ENCODE peak calls at places on chromosomes 2 and 18, in five cellular contexts. One of them, this sample, is unnamed.

GRCh38 chr2:92074549-92074898 is 2796.7 kb upstream of the TEKT4 start:
- DNase-seq in AG10803: no peak
- DNase-seq in astrocyte of the spinal cord: no peak
- DNase-seq in AG04450: no peak
- DNase-seq in CD8-positive, alpha-beta T cell: no peak
- DNase-seq in this sample: no peak

GRCh38 chr2:134160793-134161504 is 92.9 kb upstream of the MGAT5 start:
- DNase-seq in astrocyte of the spinal cord: no peak
- DNase-seq in AG10803: peak
- DNase-seq in CD8-positive, alpha-beta T cell: no peak
- DNase-seq in AG04450: no peak
- DNase-seq in this sample: peak

GRCh38 chr2:170887496-170888265 is 41.4 kb upstream of the GORASP2 start:
- DNase-seq in AG10803: peak
- DNase-seq in CD8-positive, alpha-beta T cell: no peak
- DNase-seq in astrocyte of the spinal cord: no peak
- DNase-seq in AG04450: no peak
- DNase-seq in this sample: no peak

GRCh38 chr2:233349005-233349998 is 5.0 kb upstream of the DGKD start:
- DNase-seq in astrocyte of the spinal cord: no peak
- DNase-seq in AG10803: peak
- DNase-seq in AG04450: no peak
- DNase-seq in CD8-positive, alpha-beta T cell: no peak
- DNase-seq in this sample: peak

GRCh38 chr2:156891609-156892008 is 365.9 kb upstream of the GALNT5 start:
- DNase-seq in AG10803: no peak
- DNase-seq in astrocyte of the spinal cord: no peak
- DNase-seq in AG04450: no peak
- DNase-seq in CD8-positive, alpha-beta T cell: no peak
- DNase-seq in this sample: no peak

GRCh38 chr18:46916551-46917107 is 678 bp downstream of the PIAS2 start:
- DNase-seq in CD8-positive, alpha-beta T cell: peak
- DNase-seq in AG04450: no peak
- DNase-seq in AG10803: peak
- DNase-seq in astrocyte of the spinal cord: peak
- DNase-seq in this sample: no peak

GRCh38 chr2:173982918-173983317 is 17.7 kb upstream of the SP3 start:
- DNase-seq in CD8-positive, alpha-beta T cell: no peak
- DNase-seq in AG10803: peak
- DNase-seq in AG04450: no peak
- DNase-seq in astrocyte of the spinal cord: peak
- DNase-seq in this sample: no peak

GRCh38 chr2:128286011-128286721 is 32.5 kb downstream of the HS6ST1 start:
- DNase-seq in AG04450: no peak
- DNase-seq in astrocyte of the spinal cord: no peak
- DNase-seq in CD8-positive, alpha-beta T cell: no peak
- DNase-seq in AG10803: no peak
- DNase-seq in this sample: no peak

GRCh38 chr2:25368650-25369049 is 26.9 kb upstream of the DNMT3A start:
- DNase-seq in astrocyte of the spinal cord: peak
- DNase-seq in AG04450: no peak
- DNase-seq in AG10803: peak
- DNase-seq in CD8-positive, alpha-beta T cell: no peak
- DNase-seq in this sample: no peak

GRCh38 chr18:66833646-66834045 is 229.8 kb upstream of the CDH19 start:
- DNase-seq in AG04450: no peak
- DNase-seq in astrocyte of the spinal cord: no peak
- DNase-seq in AG10803: no peak
- DNase-seq in CD8-positive, alpha-beta T cell: no peak
- DNase-seq in this sample: no peak

GRCh38 chr2:26649322-26649721 is 8.2 kb upstream of the CIB4 start:
- DNase-seq in AG10803: peak
- DNase-seq in astrocyte of the spinal cord: no peak
- DNase-seq in AG04450: no peak
- DNase-seq in CD8-positive, alpha-beta T cell: no peak
- DNase-seq in this sample: no peak

GRCh38 chr2:36376992-36377738 is 21.6 kb downstream of the CRIM1 start:
- DNase-seq in CD8-positive, alpha-beta T cell: no peak
- DNase-seq in astrocyte of the spinal cord: no peak
- DNase-seq in AG10803: no peak
- DNase-seq in AG04450: no peak
- DNase-seq in this sample: no peak

GRCh38 chr2:88500691-88501090 is 48.2 kb upstream of the FOXI3 start:
- DNase-seq in AG04450: no peak
- DNase-seq in astrocyte of the spinal cord: no peak
- DNase-seq in CD8-positive, alpha-beta T cell: no peak
- DNase-seq in AG10803: no peak
- DNase-seq in this sample: no peak

GRCh38 chr2:127098711-127099110 is 8.2 kb downstream of the BIN1 start:
- DNase-seq in AG04450: no peak
- DNase-seq in CD8-positive, alpha-beta T cell: no peak
- DNase-seq in AG10803: no peak
- DNase-seq in astrocyte of the spinal cord: no peak
- DNase-seq in this sample: no peak

GRCh38 chr2:166238176-166238575 is 110.4 kb upstream of the SCN1A start:
- DNase-seq in CD8-positive, alpha-beta T cell: no peak
- DNase-seq in astrocyte of the spinal cord: peak
- DNase-seq in AG04450: no peak
- DNase-seq in AG10803: no peak
- DNase-seq in this sample: no peak

GRCh38 chr18:45722899-45723298 is 1.1 kb upstream of the SLC14A1 start:
- DNase-seq in AG10803: peak
- DNase-seq in AG04450: peak
- DNase-seq in astrocyte of the spinal cord: peak
- DNase-seq in CD8-positive, alpha-beta T cell: peak
- DNase-seq in this sample: peak

GRCh38 chr2:80303006-80303741 is 1.4 kb downstream of the LRRTM1 start:
- DNase-seq in AG10803: no peak
- DNase-seq in AG04450: no peak
- DNase-seq in CD8-positive, alpha-beta T cell: no peak
- DNase-seq in astrocyte of the spinal cord: no peak
- DNase-seq in this sample: peak

GRCh38 chr18:62554083-62554815 is 31.4 kb downstream of the ZCCHC2 start:
- DNase-seq in CD8-positive, alpha-beta T cell: no peak
- DNase-seq in astrocyte of the spinal cord: no peak
- DNase-seq in AG04450: no peak
- DNase-seq in AG10803: no peak
- DNase-seq in this sample: no peak

GRCh38 chr2:20156051-20156730 is 68.7 kb downstream of the SDC1 start:
- DNase-seq in AG04450: no peak
- DNase-seq in CD8-positive, alpha-beta T cell: no peak
- DNase-seq in astrocyte of the spinal cord: no peak
- DNase-seq in AG10803: no peak
- DNase-seq in this sample: no peak

GRCh38 chr18:7677424-7677823 is 110.3 kb downstream of the PTPRM start:
- DNase-seq in astrocyte of the spinal cord: no peak
- DNase-seq in CD8-positive, alpha-beta T cell: no peak
- DNase-seq in AG10803: no peak
- DNase-seq in AG04450: no peak
- DNase-seq in this sample: no peak

GRCh38 chr18:75874401-75875093 is 447.0 kb upstream of the SMIM21 start:
- DNase-seq in astrocyte of the spinal cord: no peak
- DNase-seq in AG04450: no peak
- DNase-seq in AG10803: no peak
- DNase-seq in CD8-positive, alpha-beta T cell: no peak
- DNase-seq in this sample: no peak

GRCh38 chr18:58132595-58133191 is 88.7 kb downstream of the NEDD4L start:
- DNase-seq in AG10803: peak
- DNase-seq in AG04450: no peak
- DNase-seq in CD8-positive, alpha-beta T cell: no peak
- DNase-seq in astrocyte of the spinal cord: no peak
- DNase-seq in this sample: no peak

GRCh38 chr2:235666240-235666781 is 172.5 kb downstream of the AGAP1 start:
- DNase-seq in AG10803: peak
- DNase-seq in astrocyte of the spinal cord: peak
- DNase-seq in AG04450: peak
- DNase-seq in CD8-positive, alpha-beta T cell: peak
- DNase-seq in this sample: peak

GRCh38 chr2:173909846-173910245 is 55.3 kb downstream of the SP3 start:
- DNase-seq in CD8-positive, alpha-beta T cell: no peak
- DNase-seq in AG10803: peak
- DNase-seq in astrocyte of the spinal cord: no peak
- DNase-seq in AG04450: no peak
- DNase-seq in this sample: no peak

GRCh38 chr18:42936289-42936688 is 179.2 kb downstream of the RIT2 start:
- DNase-seq in AG04450: no peak
- DNase-seq in astrocyte of the spinal cord: no peak
- DNase-seq in CD8-positive, alpha-beta T cell: no peak
- DNase-seq in AG10803: no peak
- DNase-seq in this sample: no peak

GRCh38 chr2:220434365-220434764 is 806.9 kb downstream of the SLC4A3 start:
- DNase-seq in CD8-positive, alpha-beta T cell: no peak
- DNase-seq in AG10803: no peak
- DNase-seq in astrocyte of the spinal cord: peak
- DNase-seq in AG04450: peak
- DNase-seq in this sample: no peak

GRCh38 chr2:230650585-230651137 is 62.0 kb upstream of the CAB39 start:
- DNase-seq in AG10803: no peak
- DNase-seq in astrocyte of the spinal cord: no peak
- DNase-seq in CD8-positive, alpha-beta T cell: no peak
- DNase-seq in AG04450: no peak
- DNase-seq in this sample: peak

GRCh38 chr18:10210077-10210476 is 244.4 kb upstream of the APCDD1 start:
- DNase-seq in astrocyte of the spinal cord: no peak
- DNase-seq in AG04450: no peak
- DNase-seq in AG10803: no peak
- DNase-seq in CD8-positive, alpha-beta T cell: no peak
- DNase-seq in this sample: no peak

GRCh38 chr2:23029111-23029510 is 355.9 kb upstream of the KLHL29 start:
- DNase-seq in AG04450: no peak
- DNase-seq in AG10803: no peak
- DNase-seq in CD8-positive, alpha-beta T cell: no peak
- DNase-seq in astrocyte of the spinal cord: no peak
- DNase-seq in this sample: no peak

GRCh38 chr2:157875720-157876065 is 437 bp downstream of the ACVR1 start:
- DNase-seq in CD8-positive, alpha-beta T cell: peak
- DNase-seq in AG10803: no peak
- DNase-seq in AG04450: no peak
- DNase-seq in astrocyte of the spinal cord: peak
- DNase-seq in this sample: peak

GRCh38 chr2:159396796-159397195 is 110.3 kb upstream of the WDSUB1 start:
- DNase-seq in AG10803: no peak
- DNase-seq in astrocyte of the spinal cord: no peak
- DNase-seq in CD8-positive, alpha-beta T cell: no peak
- DNase-seq in AG04450: no peak
- DNase-seq in this sample: no peak

GRCh38 chr2:121202541-121203310 is 82.3 kb downstream of the TFCP2L1 start:
- DNase-seq in AG10803: no peak
- DNase-seq in astrocyte of the spinal cord: no peak
- DNase-seq in CD8-positive, alpha-beta T cell: no peak
- DNase-seq in AG04450: no peak
- DNase-seq in this sample: no peak

GRCh38 chr2:134862069-134862468 is 23.7 kb downstream of the ACMSD start:
- DNase-seq in astrocyte of the spinal cord: no peak
- DNase-seq in CD8-positive, alpha-beta T cell: no peak
- DNase-seq in AG04450: no peak
- DNase-seq in AG10803: no peak
- DNase-seq in this sample: no peak

GRCh38 chr2:41910126-41910525 is 137.7 kb upstream of the PKDCC start:
- DNase-seq in AG10803: peak
- DNase-seq in CD8-positive, alpha-beta T cell: no peak
- DNase-seq in AG04450: no peak
- DNase-seq in astrocyte of the spinal cord: peak
- DNase-seq in this sample: no peak

GRCh38 chr2:3594493-3595281 is at the start of gene COLEC11:
- DNase-seq in astrocyte of the spinal cord: peak
- DNase-seq in CD8-positive, alpha-beta T cell: no peak
- DNase-seq in AG10803: peak
- DNase-seq in AG04450: no peak
- DNase-seq in this sample: peak
- TF ChIP-seq CTCF in astrocyte of the spinal cord: peak
- TF ChIP-seq CTCF in CD8-positive, alpha-beta T cell: no peak
- TF ChIP-seq CTCF in AG10803: peak
- TF ChIP-seq CTCF in AG04450: peak
- TF ChIP-seq CTCF in this sample: no peak

GRCh38 chr2:238835726-238836301 is 12.1 kb upstream of the TWIST2 start:
- DNase-seq in astrocyte of the spinal cord: no peak
- DNase-seq in AG04450: no peak
- DNase-seq in CD8-positive, alpha-beta T cell: no peak
- DNase-seq in AG10803: no peak
- DNase-seq in this sample: no peak
- TF ChIP-seq CTCF in astrocyte of the spinal cord: peak
- TF ChIP-seq CTCF in AG04450: peak
- TF ChIP-seq CTCF in CD8-positive, alpha-beta T cell: no peak
- TF ChIP-seq CTCF in AG10803: peak
- TF ChIP-seq CTCF in this sample: peak

GRCh38 chr2:201809633-201810032 is 3.3 kb downstream of the CDK15 start:
- DNase-seq in AG10803: no peak
- DNase-seq in AG04450: no peak
- DNase-seq in CD8-positive, alpha-beta T cell: no peak
- DNase-seq in astrocyte of the spinal cord: no peak
- DNase-seq in this sample: no peak

GRCh38 chr2:201808070-201808469 is 1.7 kb downstream of the CDK15 start:
- DNase-seq in CD8-positive, alpha-beta T cell: no peak
- DNase-seq in AG10803: no peak
- DNase-seq in AG04450: no peak
- DNase-seq in astrocyte of the spinal cord: no peak
- DNase-seq in this sample: peak

GRCh38 chr2:201807452-201807980 is 1.2 kb downstream of the CDK15 start:
- DNase-seq in CD8-positive, alpha-beta T cell: no peak
- DNase-seq in AG10803: peak
- DNase-seq in AG04450: no peak
- DNase-seq in astrocyte of the spinal cord: peak
- DNase-seq in this sample: peak

GRCh38 chr2:201810592-201810991 is 4.3 kb downstream of the CDK15 start:
- DNase-seq in AG04450: no peak
- DNase-seq in AG10803: no peak
- DNase-seq in astrocyte of the spinal cord: no peak
- DNase-seq in CD8-positive, alpha-beta T cell: no peak
- DNase-seq in this sample: no peak

GRCh38 chr2:201806442-201806841 is at the start of gene CDK15:
- DNase-seq in AG10803: peak
- DNase-seq in astrocyte of the spinal cord: peak
- DNase-seq in AG04450: no peak
- DNase-seq in CD8-positive, alpha-beta T cell: no peak
- DNase-seq in this sample: no peak
- TF ChIP-seq CTCF in AG10803: no peak
- TF ChIP-seq CTCF in astrocyte of the spinal cord: no peak
- TF ChIP-seq CTCF in AG04450: no peak
- TF ChIP-seq CTCF in CD8-positive, alpha-beta T cell: no peak
- TF ChIP-seq CTCF in this sample: no peak

GRCh38 chr2:67514515-67514914 is 117.4 kb downstream of the ETAA1 start:
- DNase-seq in CD8-positive, alpha-beta T cell: no peak
- DNase-seq in AG10803: peak
- DNase-seq in astrocyte of the spinal cord: peak
- DNase-seq in AG04450: peak
- DNase-seq in this sample: no peak
- TF ChIP-seq CTCF in CD8-positive, alpha-beta T cell: no peak
- TF ChIP-seq CTCF in AG10803: no peak
- TF ChIP-seq CTCF in astrocyte of the spinal cord: no peak
- TF ChIP-seq CTCF in AG04450: no peak
- TF ChIP-seq CTCF in this sample: no peak

GRCh38 chr2:132037527-132038178 is 124.1 kb downstream of the ANKRD30BL start:
- DNase-seq in CD8-positive, alpha-beta T cell: no peak
- DNase-seq in AG10803: no peak
- DNase-seq in astrocyte of the spinal cord: peak
- DNase-seq in AG04450: no peak
- DNase-seq in this sample: peak
- TF ChIP-seq CTCF in CD8-positive, alpha-beta T cell: no peak
- TF ChIP-seq CTCF in AG10803: no peak
- TF ChIP-seq CTCF in astrocyte of the spinal cord: peak
- TF ChIP-seq CTCF in AG04450: no peak
- TF ChIP-seq CTCF in this sample: no peak